ENCODE peak calls at places on chromosomes 16 and 17, in four cellular contexts. M is K562, S is A549, R is GM12878. X is an unnamed sample.

GRCh38 chr16:50573947-50574751 is 26.0 kb downstream of the NKD1 start:
- DNase-seq in R (no peak), M (no peak), S (no peak), X (no peak)

GRCh38 chr17:74148446-74148845 is 55.0 kb upstream of the RPL38 start:
- DNase-seq in R (no peak), M (no peak), S (no peak), X (no peak)

GRCh38 chr17:45784583-45785372 is 658 bp downstream of the CRHR1 start:
- DNase-seq in S (peak), R (no peak), M (peak), X (no peak)

GRCh38 chr17:16288860-16289571 is 64.3 kb downstream of the CENPV start:
- DNase-seq in R (no peak), S (no peak), M (no peak), X (peak)

GRCh38 chr17:79132271-79133064 is 57.8 kb downstream of the ENGASE start:
- DNase-seq in S (no peak), R (no peak), M (no peak), X (no peak)

GRCh38 chr16:3798827-3799226 is 81.5 kb upstream of the TRAP1 start:
- DNase-seq in M (no peak), R (no peak), S (no peak), X (no peak)

GRCh38 chr17:77387891-77388290 is 247.1 kb downstream of the SEC14L1 start:
- DNase-seq in M (no peak), S (no peak), R (no peak), X (no peak)

GRCh38 chr17:7523033-7523432 is 25.8 kb upstream of the TNFSF12 start:
- DNase-seq in R (no peak), M (peak), S (no peak), X (no peak)

GRCh38 chr16:23374721-23375120 is 72.6 kb downstream of the SCNN1B start:
- DNase-seq in M (no peak), S (no peak), R (no peak), X (no peak)

GRCh38 chr16:27851586-27851985 is 211.9 kb downstream of the GSG1L start:
- DNase-seq in R (no peak), S (no peak), M (no peak), X (no peak)

GRCh38 chr16:27849621-27850020 is 213.9 kb downstream of the GSG1L start:
- DNase-seq in M (no peak), R (no peak), S (no peak), X (no peak)

GRCh38 chr16:27844826-27845225 is 218.7 kb downstream of the GSG1L start:
- DNase-seq in M (no peak), S (no peak), R (no peak), X (no peak)

GRCh38 chr16:27843800-27844199 is 219.7 kb downstream of the GSG1L start:
- DNase-seq in M (no peak), S (no peak), R (no peak), X (no peak)

DNA sequence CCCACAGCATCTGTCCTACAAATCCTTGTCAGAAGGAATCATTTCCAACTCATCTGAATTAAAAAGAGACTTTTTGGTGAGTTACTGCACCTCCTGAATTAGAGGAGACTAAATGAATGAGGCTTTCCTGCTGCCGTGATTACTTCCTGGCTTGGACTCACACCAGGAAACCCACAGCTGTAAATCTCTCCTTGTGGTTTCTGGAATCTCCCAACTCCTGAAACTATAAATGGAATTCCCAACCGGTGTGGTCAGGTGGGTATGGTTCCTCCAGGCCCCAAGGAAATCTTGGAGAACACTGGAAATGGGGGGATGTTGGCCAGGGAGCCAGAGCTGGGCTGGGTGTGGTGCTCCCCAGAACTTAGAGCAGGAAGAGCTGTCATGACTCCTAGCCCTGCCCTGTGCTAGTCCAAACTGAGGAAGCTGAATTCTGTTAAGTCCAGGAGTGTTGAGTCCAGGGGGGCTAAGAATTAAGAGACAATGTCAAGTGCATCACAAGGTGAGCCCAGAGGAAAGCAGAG is 216.4 kb downstream of the GSG1L start:
- DNase-seq in S (no peak), R (no peak), M (no peak), X (no peak)
- TF ChIP-seq ELK1 in S (no peak), R (no peak), M (no peak), X (no peak)

GRCh38 chr17:38403491-38403890 is 24.8 kb upstream of the ARHGAP23 start:
- DNase-seq in M (no peak), R (no peak), S (no peak), X (peak)
- TF ChIP-seq ELK1 in M (no peak), R (no peak), S (no peak), X (no peak)

GRCh38 chr17:3385869-3386816 is at the start of gene OR3A2:
- DNase-seq in M (no peak), S (no peak), R (no peak), X (no peak)
- TF ChIP-seq ELK1 in M (no peak), S (no peak), R (no peak), X (no peak)

GRCh38 chr17:57124053-57124452 is 39.0 kb downstream of the AKAP1 start:
- DNase-seq in R (no peak), S (no peak), M (peak), X (no peak)

GRCh38 chr17:57120814-57121213 is 35.8 kb downstream of the AKAP1 start:
- DNase-seq in S (no peak), M (no peak), R (no peak), X (no peak)

GRCh38 chr17:57117798-57118197 is 32.8 kb downstream of the AKAP1 start:
- DNase-seq in R (no peak), S (no peak), M (no peak), X (no peak)

GRCh38 chr17:57125406-57125805 is 40.4 kb downstream of the AKAP1 start:
- DNase-seq in S (no peak), M (no peak), R (no peak), X (no peak)

GRCh38 chr17:57121308-57122042 is 36.4 kb downstream of the AKAP1 start:
- DNase-seq in M (peak), S (peak), R (no peak), X (peak)
- TF ChIP-seq ELK1 in M (no peak), S (no peak), R (no peak), X (no peak)

GRCh38 chr16:71927787-71928186 is 32.5 kb downstream of the IST1 start:
- DNase-seq in R (no peak), M (no peak), S (no peak), X (no peak)

GRCh38 chr16:71929048-71929447 is 33.7 kb downstream of the IST1 start:
- DNase-seq in S (no peak), M (no peak), R (no peak), X (peak)

GRCh38 chr16:71924710-71925109 is 29.4 kb downstream of the IST1 start:
- DNase-seq in M (no peak), R (no peak), S (no peak), X (no peak)

GRCh38 chr16:71930013-71930563 is 34.8 kb downstream of the IST1 start:
- DNase-seq in R (no peak), S (no peak), M (no peak), X (peak)

DNA sequence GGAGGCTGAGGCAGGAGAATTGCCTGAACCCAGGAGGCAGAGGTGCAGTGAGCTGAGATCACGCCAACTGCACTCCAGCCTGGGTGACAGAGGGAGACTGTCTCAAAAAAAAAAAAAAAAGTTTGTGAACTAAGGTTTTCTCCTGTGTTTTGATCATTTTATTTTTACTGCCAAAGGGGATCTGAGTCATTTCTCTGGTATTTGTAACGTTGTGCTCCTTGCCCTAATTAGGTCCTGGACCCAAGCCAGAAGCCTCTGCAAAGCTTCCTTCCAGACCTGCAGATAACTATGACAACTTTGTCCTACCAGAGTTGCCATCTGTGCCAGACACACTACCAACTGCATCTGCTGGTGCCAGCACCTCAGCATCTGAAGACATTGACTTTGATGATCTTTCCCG is 32.1 kb downstream of the IST1 start:
- DNase-seq in M (peak), S (no peak), R (no peak), X (peak)
- TF ChIP-seq ELK1 in M (no peak), S (no peak), R (no peak), X (no peak)

DNA sequence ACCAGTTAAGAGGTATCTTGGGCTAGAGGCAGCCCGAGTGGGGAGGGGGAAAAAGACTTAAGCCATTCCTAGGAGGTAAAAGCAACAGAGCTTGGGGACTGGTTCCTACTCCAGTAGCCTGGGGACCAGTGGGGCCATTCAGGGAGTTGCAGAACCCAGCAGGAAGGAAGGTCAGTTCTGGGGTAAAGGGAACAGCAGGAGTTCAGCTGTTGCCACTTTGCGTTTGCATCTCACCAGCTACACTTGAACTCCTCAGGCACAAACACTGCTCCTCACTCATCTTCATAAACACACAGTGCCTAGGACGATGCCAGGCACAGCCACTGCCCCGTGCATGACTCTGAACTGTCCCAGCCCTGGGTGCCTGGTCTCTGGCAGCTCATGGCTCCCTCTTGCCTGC is 4.0 kb downstream of the HAP1 start:
- DNase-seq in M (no peak), R (no peak), S (no peak), X (no peak)
- TF ChIP-seq ELK1 in M (no peak), R (no peak), S (no peak), X (no peak)

X was measured in IMR-90.